ENCODE peak calls at places on chromosomes 16 and 17, in seven cellular contexts. C is tibial nerve, Q is A549, G is K562, I is upper lobe of left lung, D is HepG2, J is stomach. V is an unnamed sample.

GRCh38 chr17:61444831-61445230 is 7.4 kb upstream of the TBX4 start:
- DNase-seq in C (no peak), Q (peak; percentile 38), G (no peak), I (no peak), D (no peak), J (no peak), V (no peak)

GRCh38 chr16:66028505-66029216 is 337.8 kb upstream of the CDH5 start:
- DNase-seq in C (peak; percentile 45), Q (no peak), G (no peak), I (no peak), D (no peak), J (no peak), V (no peak)

GRCh38 chr16:75216576-75216975 is 2.2 kb upstream of the CTRB1 start:
- DNase-seq in C (no peak), Q (no peak), G (no peak), I (no peak), D (no peak), J (no peak), V (no peak)

GRCh38 chr17:65099941-65100315 is 37.2 kb upstream of the RGS9 start:
- DNase-seq in C (peak; percentile 66), Q (peak; percentile 87), G (no peak), I (peak; percentile 44), D (peak; percentile 29), J (peak; percentile 45), V (no peak)

GRCh38 chr16:81616321-81617020 is 162.6 kb upstream of the PLCG2 start:
- DNase-seq in C (peak; percentile 29), Q (no peak), G (no peak), I (peak; percentile 72), D (no peak), J (peak; percentile 73), V (peak; percentile 57)

GRCh38 chr16:57787519-57787905 is 14.8 kb downstream of the KIFC3 start:
- DNase-seq in C (no peak), Q (no peak), G (no peak), I (no peak), D (no peak), J (no peak), V (no peak)

GRCh38 chr17:6070280-6070894 is at the start of gene WSCD1:
- DNase-seq in C (no peak), Q (peak; percentile 57), G (no peak), I (no peak), D (no peak), J (peak; percentile 45), V (no peak)

GRCh38 chr17:49516190-49516589 is 21.1 kb downstream of the NGFR start:
- DNase-seq in C (no peak), Q (no peak), G (no peak), I (no peak), D (no peak), J (no peak), V (peak; percentile 50)

GRCh38 chr17:21034350-21035235 is 8.2 kb downstream of the USP22 start:
- DNase-seq in C (no peak), Q (no peak), G (no peak), I (no peak), D (no peak), J (no peak), V (no peak)

GRCh38 chr17:77491921-77492445 is 351.2 kb downstream of the SEC14L1 start:
- DNase-seq in C (no peak), Q (no peak), G (no peak), I (no peak), D (no peak), J (no peak), V (peak; percentile 16)
- TF ChIP-seq POLR2A in C (no peak), Q (no peak), G (no peak), I (no peak), D (peak; percentile 22), J (no peak), V (no peak)

GRCh38 chr16:47140686-47141085 is 3.1 kb downstream of the NETO2 start:
- DNase-seq in C (no peak), Q (no peak), G (no peak), I (no peak), D (no peak), J (no peak), V (no peak)

GRCh38 chr16:47143329-47143676 is 442 bp downstream of the NETO2 start:
- DNase-seq in C (no peak), Q (peak; percentile 73), G (peak; percentile 90), I (peak; percentile 51), D (peak; percentile 66), J (peak; percentile 64), V (peak; percentile 56)

GRCh38 chr16:47142469-47143328 is 1.0 kb downstream of the NETO2 start:
- DNase-seq in C (no peak), Q (peak; percentile 25), G (peak; percentile 59), I (peak; percentile 29), D (no peak), J (peak; percentile 29), V (peak; percentile 16)

GRCh38 chr16:47143677-47144558 is at the start of gene NETO2:
- DNase-seq in C (no peak), Q (peak; percentile 61), G (peak; percentile 83), I (peak; percentile 39), D (peak; percentile 52), J (peak; percentile 57), V (peak; percentile 32)

GRCh38 chr16:47141773-47142468 is 1.8 kb downstream of the NETO2 start:
- DNase-seq in C (peak; percentile 76), Q (peak; percentile 82), G (peak; percentile 80), I (peak; percentile 86), D (peak; percentile 90), J (peak; percentile 78), V (peak; percentile 63)
- TF ChIP-seq EP300 in C (no peak), Q (no peak), G (no peak), I (no peak), D (no peak), J (no peak), V (no peak)

DNA sequence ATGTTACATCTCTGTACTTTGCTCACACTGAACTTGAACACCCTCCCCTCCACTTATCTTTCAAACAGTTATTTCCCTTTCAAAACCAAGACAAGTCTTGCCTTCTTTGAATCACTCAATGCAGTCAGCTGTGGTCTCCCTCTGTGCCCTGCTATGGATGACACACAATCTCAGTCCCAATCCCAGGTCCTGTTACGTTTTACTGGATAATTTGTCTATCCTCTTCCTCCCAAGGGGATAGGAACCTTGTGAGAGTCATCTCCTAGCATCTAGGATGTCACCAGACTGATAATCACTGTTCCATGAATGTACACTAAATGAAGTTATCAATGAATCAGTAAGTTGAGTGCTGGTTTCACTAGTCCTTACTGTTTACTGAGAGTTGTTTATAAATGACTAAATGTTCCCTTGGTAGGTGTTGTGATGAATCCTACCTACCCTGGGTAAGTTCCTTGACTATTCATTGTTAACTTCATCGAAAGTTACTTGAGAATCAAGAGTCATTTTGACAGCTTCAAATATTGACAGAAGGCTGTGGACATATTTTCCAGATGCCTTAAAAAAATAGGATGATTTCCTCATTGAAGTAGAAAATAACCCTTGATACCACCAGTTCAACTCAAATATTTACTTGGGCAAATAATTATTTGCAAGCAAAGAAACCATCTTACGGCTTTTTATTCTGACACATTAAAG is 244.9 kb downstream of the PRKCA start:
- DNase-seq in C (no peak), Q (no peak), G (no peak), I (no peak), D (peak; percentile 58), J (no peak), V (no peak)
- H3K27ac ChIP-seq in C (peak overlapping the region; percentile 61), Q (peak overlapping the region; percentile 61), G (no peak overlapping the region), I (no peak overlapping the region), D (peak overlapping the region; percentile 44), J (peak overlapping the region; percentile 58), V (no peak overlapping the region)

GRCh38 chr16:28835864-28836760 is 10.0 kb downstream of the TUFM start:
- DNase-seq in C (no peak), Q (no peak), G (no peak), I (no peak), D (no peak), J (no peak), V (no peak)
- TF ChIP-seq POLR2A in C (no peak), Q (no peak), G (no peak), I (no peak), D (peak; percentile 41), J (no peak), V (no peak)

GRCh38 chr17:76638263-76638662 is 5.3 kb downstream of the ST6GALNAC1 start:
- DNase-seq in C (no peak), Q (no peak), G (no peak), I (no peak), D (no peak), J (no peak), V (no peak)

GRCh38 chr17:76635039-76635438 is 8.5 kb downstream of the ST6GALNAC1 start:
- DNase-seq in C (no peak), Q (no peak), G (no peak), I (no peak), D (no peak), J (no peak), V (no peak)

GRCh38 chr17:76631821-76632565 is 11.6 kb downstream of the ST6GALNAC1 start:
- DNase-seq in C (no peak), Q (no peak), G (no peak), I (peak; percentile 82), D (no peak), J (peak; percentile 57), V (no peak)

GRCh38 chr17:76633628-76634328 is 9.8 kb downstream of the ST6GALNAC1 start:
- DNase-seq in C (no peak), Q (no peak), G (no peak), I (no peak), D (peak; percentile 80), J (no peak), V (no peak)

DNA sequence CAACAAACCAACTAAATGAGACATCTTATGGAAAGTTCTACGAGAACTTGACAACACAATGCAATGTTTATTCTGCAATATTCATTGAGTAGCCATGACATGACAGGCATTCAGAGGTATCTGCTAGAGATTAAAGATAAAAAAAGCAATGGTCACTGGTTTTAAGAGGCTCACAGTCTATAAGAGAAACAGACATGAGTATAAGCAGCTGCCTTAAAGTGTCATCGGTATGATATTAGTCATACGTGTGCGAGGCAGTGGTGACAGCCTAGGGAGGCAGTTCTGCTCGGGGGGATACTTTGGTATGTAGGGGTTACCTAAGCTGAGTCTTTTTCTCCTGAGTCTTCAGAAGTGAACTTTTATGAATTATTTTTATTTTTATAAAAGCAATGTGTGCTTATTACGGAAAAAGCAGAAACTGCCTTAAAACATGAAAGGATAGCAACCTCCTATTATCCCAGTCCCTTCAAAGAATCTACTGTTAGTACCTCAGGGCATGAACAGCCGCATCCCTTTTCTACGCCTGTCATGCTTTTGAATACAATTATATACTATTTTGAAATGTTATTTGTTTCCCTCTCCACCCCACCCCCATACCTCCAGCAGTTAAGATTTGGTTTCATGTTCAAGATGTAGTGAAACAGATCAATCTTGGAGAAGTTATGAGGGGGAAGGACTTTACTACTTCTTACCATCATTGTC is 7.7 kb downstream of the ST6GALNAC1 start:
- DNase-seq in C (no peak), Q (no peak), G (no peak), I (no peak), D (no peak), J (no peak), V (no peak)
- TF ChIP-seq EP300 in C (no peak), Q (no peak), G (no peak), I (no peak), D (no peak), J (no peak), V (no peak)

GRCh38 chr17:72151565-72152391 is 31.0 kb downstream of the SOX9 start:
- DNase-seq in C (peak; percentile 25), Q (peak; percentile 99), G (peak; percentile 19), I (peak; percentile 50), D (peak; percentile 97), J (peak; percentile 82), V (no peak)
- H3K27ac ChIP-seq in C (peak overlapping the region; percentile 56), Q (peak overlapping the region; percentile 77), G (no peak overlapping the region), I (peak overlapping the region; percentile 32), D (peak overlapping the region; percentile 14), J (peak overlapping the region; percentile 43), V (no peak overlapping the region)

GRCh38 chr17:75319818-75320691 is 30.8 kb upstream of the SLC25A19 start:
- DNase-seq in C (no peak), Q (no peak), G (no peak), I (no peak), D (no peak), J (no peak), V (no peak)
- TF ChIP-seq POLR2A in C (no peak), Q (no peak), G (no peak), I (no peak), D (no peak), J (no peak), V (no peak)